ENCODE peak calls at places on chromosomes 5 and 9, in five cellular contexts. L is germinal center, W is NB4, Y is upper lobe of right lung, C is DMS 273 treated with DMSO at 0.1 percent for 48 hours. G is an unnamed sample.

GRCh38 chr5:759781-760362 is 24.7 kb downstream of the ZDHHC11B start:
- DNase-seq in C (no peak), Y (peak; percentile 38), L (no peak), W (no peak), G (no peak)

GRCh38 chr9:4793412-4794005 is 765 bp downstream of the RCL1 start:
- DNase-seq in W (no peak), Y (no peak), L (no peak), C (no peak), G (no peak)

GRCh38 chr5:90473321-90474234 is 993 bp downstream of the MBLAC2 start:
- DNase-seq in W (peak; percentile 54), Y (peak; percentile 81), L (peak; percentile 14), C (no peak), G (peak; percentile 74)

GRCh38 chr9:135050072-135050990 is 37.1 kb upstream of the OLFM1 start:
- DNase-seq in W (no peak), L (no peak), Y (peak; percentile 57), C (no peak), G (peak; percentile 32)

GRCh38 chr5:138468133-138468965 is 3.1 kb downstream of the EGR1 start:
- DNase-seq in W (peak; percentile 39), L (no peak), Y (no peak), C (no peak), G (no peak)

GRCh38 chr5:150638488-150639316 is 1.8 kb upstream of the SYNPO start:
- DNase-seq in W (no peak), L (no peak), C (no peak), Y (peak; percentile 37), G (no peak)

GRCh38 chr5:55873234-55873633 is 22.1 kb downstream of the IL31RA start:
- DNase-seq in C (no peak), Y (no peak), W (no peak), L (no peak), G (no peak)

GRCh38 chr5:4420177-4420576 is 720.0 kb upstream of the ADAMTS16 start:
- DNase-seq in L (no peak), Y (no peak), W (no peak), C (no peak), G (no peak)

GRCh38 chr9:134293576-134294227 is 32.6 kb upstream of the RXRA start:
- DNase-seq in C (no peak), W (no peak), L (no peak), Y (no peak), G (no peak)

GRCh38 chr5:105409695-105410094 is 1847.1 kb upstream of the NUDT12 start:
- DNase-seq in Y (no peak), C (no peak), W (no peak), L (no peak), G (no peak)

GRCh38 chr5:96963267-96963666 is 27.4 kb downstream of the LNPEP start:
- DNase-seq in C (peak; percentile 79), L (no peak), W (peak; percentile 48), Y (no peak), G (no peak)

GRCh38 chr5:96257904-96258303 is 175.1 kb downstream of the PCSK1 start:
- DNase-seq in C (no peak), Y (no peak), W (no peak), L (no peak), G (no peak)

GRCh38 chr5:158895573-158895972 is 204.1 kb downstream of the EBF1 start:
- DNase-seq in L (no peak), Y (no peak), W (no peak), C (no peak), G (no peak)

GRCh38 chr9:101479337-101480045 is 43.9 kb upstream of the ALDOB start:
- DNase-seq in L (no peak), Y (no peak), W (no peak), C (no peak), G (peak; percentile 77)

GRCh38 chr5:170848033-170848432 is 13.8 kb upstream of the RANBP17 start:
- DNase-seq in L (no peak), C (no peak), Y (no peak), W (no peak), G (no peak)

GRCh38 chr5:53256746-53257145 is 147.2 kb upstream of the MOCS2 start:
- DNase-seq in C (no peak), W (no peak), L (no peak), Y (no peak), G (no peak)

GRCh38 chr9:125540497-125540896 is 166.5 kb downstream of the MAPKAP1 start:
- DNase-seq in W (no peak), L (no peak), Y (no peak), C (no peak), G (no peak)

GRCh38 chr9:108047264-108047663 is 557.7 kb upstream of the KLF4 start:
- DNase-seq in L (no peak), W (no peak), Y (no peak), C (no peak), G (no peak)

GRCh38 chr5:140574165-140574564 is 9.5 kb downstream of the SLC35A4 start:
- DNase-seq in C (no peak), L (no peak), Y (no peak), W (no peak), G (no peak)

GRCh38 chr9:100426532-100427365 is at the start of gene MSANTD3:
- DNase-seq in W (peak; percentile 76), C (peak; percentile 40), Y (peak; percentile 86), L (peak; percentile 85), G (peak; percentile 66)

GRCh38 chr9:125746774-125747052 is 460 bp upstream of the PBX3 start:
- DNase-seq in W (no peak), L (no peak), Y (no peak), C (no peak), G (no peak)

GRCh38 chr5:60404171-60404570 is 295.8 kb downstream of the DEPDC1B start:
- DNase-seq in L (no peak), W (no peak), Y (no peak), C (no peak), G (no peak)

GRCh38 chr5:71865202-71865601 is 146.1 kb downstream of the CARTPT start:
- DNase-seq in L (no peak), C (no peak), Y (no peak), W (no peak), G (no peak)

GRCh38 chr9:124088476-124088837 is 76.9 kb downstream of the LHX2 start:
- DNase-seq in W (no peak), Y (no peak), C (peak; percentile 53), L (no peak), G (peak; percentile 7)

GRCh38 chr5:8188874-8189588 is 320.1 kb downstream of the MTRR start:
- DNase-seq in Y (no peak), C (no peak), L (no peak), W (peak; percentile 4), G (peak; percentile 61)

GRCh38 chr9:20286969-20287368 is 335.3 kb downstream of the MLLT3 start:
- DNase-seq in C (no peak), Y (no peak), L (no peak), W (no peak), G (no peak)

GRCh38 chr5:124207118-124207517 is 539.3 kb downstream of the ZNF608 start:
- DNase-seq in L (no peak), C (no peak), W (no peak), Y (no peak), G (no peak)

GRCh38 chr9:76521906-76522305 is 62.9 kb downstream of the GCNT1 start:
- DNase-seq in L (no peak), C (no peak), W (no peak), Y (no peak), G (no peak)

GRCh38 chr9:3027260-3027659 is 183.4 kb upstream of the PUM3 start:
- DNase-seq in C (peak; percentile 64), L (no peak), W (no peak), Y (no peak), G (no peak)

GRCh38 chr5:94793113-94793815 is 174.8 kb downstream of the SLF1 start:
- DNase-seq in L (peak; percentile 43), Y (no peak), C (no peak), W (peak; percentile 72), G (peak; percentile 11)

GRCh38 chr9:74528207-74528606 is 31.1 kb downstream of the RORB start:
- DNase-seq in L (no peak), C (no peak), W (no peak), Y (no peak), G (no peak)

GRCh38 chr5:82367930-82368329 is 89.8 kb upstream of the RPS23 start:
- DNase-seq in C (no peak), Y (no peak), L (no peak), W (no peak), G (no peak)

GRCh38 chr9:129717991-129718390 is 34.9 kb downstream of the PTGES start:
- DNase-seq in W (no peak), Y (no peak), C (no peak), L (no peak), G (no peak)

GRCh38 chr9:114303977-114304376 is 18.9 kb upstream of the ORM1 start:
- DNase-seq in W (peak; percentile 65), L (no peak), C (no peak), Y (peak; percentile 22), G (no peak)

GRCh38 chr5:72598461-72599433 is 91.5 kb upstream of the ZNF366 start:
- DNase-seq in Y (no peak), C (no peak), W (peak; percentile 80), L (no peak), G (no peak)

GRCh38 chr9:134455951-134456739 is 129.9 kb downstream of the RXRA start:
- DNase-seq in L (peak; percentile 21), Y (peak; percentile 91), W (peak; percentile 75), C (no peak), G (peak; percentile 76)

G was measured in mucosa of descending colon.